ENCODE peak calls at places on chromosomes 12 and 14, in seven cellular contexts. Z, Q, A, V, T, G and D are unnamed samples.

GRCh38 chr12:67671419-67671818 is 22.9 kb downstream of the DYRK2 start:
- DNase-seq in V (no peak), G (peak), Q (no peak), T (no peak), A (no peak), Z (no peak), D (no peak)

GRCh38 chr14:66069830-66070541 is 416.2 kb upstream of the CCDC196 start:
- DNase-seq in V (no peak), A (no peak), G (no peak), Z (no peak), Q (no peak), T (no peak), D (no peak)

GRCh38 chr14:64995291-64995690 is 8.6 kb downstream of the FNTB start:
- DNase-seq in Q (no peak), T (no peak), V (no peak), Z (no peak), A (no peak), G (peak), D (no peak)

GRCh38 chr12:89939468-89940215 is 231.0 kb upstream of the ATP2B1 start:
- DNase-seq in V (no peak), Q (no peak), T (no peak), A (no peak), G (peak), Z (no peak), D (no peak)

GRCh38 chr14:92400579-92401444 is 77.8 kb downstream of the SLC24A4 start:
- DNase-seq in V (no peak), Q (no peak), T (no peak), G (peak), Z (no peak), A (peak), D (peak)

GRCh38 chr12:58804749-58805148 is 115.6 kb downstream of the LRIG3 start:
- DNase-seq in Q (no peak), V (no peak), T (peak), G (no peak), A (peak), Z (no peak), D (no peak)

GRCh38 chr12:105418821-105419291 is 88.4 kb downstream of the C12orf75 start:
- DNase-seq in G (no peak), Q (no peak), V (no peak), A (no peak), Z (no peak), T (no peak), D (peak)

GRCh38 chr12:41497362-41497761 is 309.2 kb downstream of the PDZRN4 start:
- DNase-seq in V (no peak), T (no peak), Z (no peak), G (no peak), Q (no peak), A (no peak), D (no peak)

GRCh38 chr12:94980577-94980976 is 22.9 kb downstream of the NDUFA12 start:
- DNase-seq in V (no peak), A (peak), Q (no peak), T (peak), G (peak), Z (no peak), D (peak)

GRCh38 chr12:20624718-20625117 is 70.4 kb upstream of the SLCO1C1 start:
- DNase-seq in T (peak), Q (no peak), V (no peak), A (no peak), G (peak), Z (no peak), D (peak)

GRCh38 chr14:88129306-88130056 is 124.5 kb downstream of the GPR65 start:
- DNase-seq in Q (no peak), A (no peak), G (peak), Z (no peak), V (peak), T (peak), D (peak)

GRCh38 chr14:70873627-70874026 is 33.6 kb upstream of the PCNX1 start:
- DNase-seq in T (no peak), Q (no peak), G (no peak), Z (no peak), V (no peak), A (peak), D (no peak)

GRCh38 chr14:104924421-104925213 is at the start of gene PLD4:
- DNase-seq in T (no peak), Z (no peak), Q (no peak), V (no peak), G (no peak), A (peak), D (no peak)

GRCh38 chr12:81627336-81628189 is 131.6 kb downstream of the PPFIA2 start:
- DNase-seq in Z (no peak), A (peak), T (peak), Q (no peak), G (peak), V (peak), D (peak)

GRCh38 chr14:61638595-61639391 is 56.5 kb upstream of the HIF1A start:
- DNase-seq in V (no peak), G (peak), T (no peak), Z (no peak), A (no peak), Q (no peak), D (no peak)

GRCh38 chr14:103538291-103539055 is 9.5 kb downstream of the TRMT61A start:
- DNase-seq in A (no peak), Q (peak), Z (peak), G (no peak), V (no peak), T (no peak), D (no peak)

GRCh38 chr12:108117163-108117849 is 11.8 kb upstream of the WSCD2 start:
- DNase-seq in Z (no peak), V (no peak), G (no peak), Q (no peak), A (no peak), T (peak), D (no peak)

GRCh38 chr12:64042901-64043300 is 179.2 kb downstream of the KICS2 start:
- DNase-seq in Z (no peak), G (peak), V (no peak), T (no peak), Q (no peak), A (no peak), D (peak)

GRCh38 chr12:1830981-1831930 is 10.9 kb downstream of the LRTM2 start:
- DNase-seq in V (peak), G (peak), A (no peak), T (peak), Q (peak), Z (peak), D (peak)

GRCh38 chr14:50961606-50962259 is 17.4 kb upstream of the PYGL start:
- DNase-seq in T (peak), G (peak), V (peak), Q (no peak), A (no peak), Z (no peak), D (peak)

GRCh38 chr14:57512221-57512620 is 18.6 kb upstream of the CCDC198 start:
- DNase-seq in V (no peak), G (no peak), A (no peak), Q (no peak), Z (no peak), T (no peak), D (no peak)

GRCh38 chr12:107610030-107610859 is 75.4 kb upstream of the PWP1 start:
- DNase-seq in A (peak), Z (no peak), G (peak), T (peak), Q (no peak), V (peak), D (peak)

GRCh38 chr12:120190386-120190785 is 4.1 kb downstream of the GCN1 start:
- DNase-seq in Q (no peak), V (no peak), T (no peak), A (no peak), G (no peak), Z (no peak), D (no peak)

GRCh38 chr12:132601171-132601883 is 9.1 kb downstream of the LRCOL1 start:
- DNase-seq in V (no peak), A (no peak), Q (no peak), T (no peak), Z (peak), G (no peak), D (no peak)

GRCh38 chr12:41073633-41074576 is 114.2 kb upstream of the PDZRN4 start:
- DNase-seq in Q (no peak), Z (no peak), A (no peak), G (no peak), V (no peak), T (no peak), D (no peak)

GRCh38 chr12:12975322-12976077 is 23.5 kb upstream of the GPRC5D start:
- DNase-seq in Q (peak), T (peak), Z (no peak), V (no peak), A (peak), G (peak), D (peak)

GRCh38 chr14:51295666-51296263 is 55.7 kb downstream of the TMX1 start:
- DNase-seq in T (peak), G (peak), A (no peak), Q (no peak), V (no peak), Z (no peak), D (no peak)

GRCh38 chr14:82394916-82395315 is 861.3 kb upstream of the SEL1L start:
- DNase-seq in T (no peak), V (no peak), Q (no peak), G (no peak), Z (no peak), A (no peak), D (no peak)

GRCh38 chr12:107514887-107515445 is 170.6 kb upstream of the PWP1 start:
- DNase-seq in G (peak), A (no peak), Q (no peak), V (no peak), Z (no peak), T (peak), D (peak)

GRCh38 chr14:20802341-20803084 is at the start of gene RNASE1:
- DNase-seq in T (peak), G (no peak), Q (peak), A (no peak), V (no peak), Z (no peak), D (no peak)

GRCh38 chr14:20801726-20802125 is 918 bp downstream of the RNASE1 start:
- DNase-seq in G (no peak), A (no peak), V (no peak), Z (no peak), Q (peak), T (no peak), D (no peak)

GRCh38 chr14:20799955-20800544 is 2.6 kb downstream of the RNASE1 start:
- DNase-seq in G (no peak), Q (peak), T (no peak), V (no peak), Z (no peak), A (no peak), D (no peak)

GRCh38 chr14:20805485-20805884 is 2.8 kb upstream of the RNASE1 start:
- DNase-seq in G (no peak), A (no peak), Z (no peak), T (no peak), V (no peak), Q (no peak), D (no peak)

GRCh38 chr14:20803221-20803620 is 577 bp upstream of the RNASE1 start:
- DNase-seq in V (no peak), A (no peak), Z (no peak), G (no peak), T (no peak), Q (no peak), D (no peak)
- TF ChIP-seq CTCF in V (no peak), A (no peak), Z (no peak), G (no peak), T (no peak), Q (no peak), D (no peak)

DNA sequence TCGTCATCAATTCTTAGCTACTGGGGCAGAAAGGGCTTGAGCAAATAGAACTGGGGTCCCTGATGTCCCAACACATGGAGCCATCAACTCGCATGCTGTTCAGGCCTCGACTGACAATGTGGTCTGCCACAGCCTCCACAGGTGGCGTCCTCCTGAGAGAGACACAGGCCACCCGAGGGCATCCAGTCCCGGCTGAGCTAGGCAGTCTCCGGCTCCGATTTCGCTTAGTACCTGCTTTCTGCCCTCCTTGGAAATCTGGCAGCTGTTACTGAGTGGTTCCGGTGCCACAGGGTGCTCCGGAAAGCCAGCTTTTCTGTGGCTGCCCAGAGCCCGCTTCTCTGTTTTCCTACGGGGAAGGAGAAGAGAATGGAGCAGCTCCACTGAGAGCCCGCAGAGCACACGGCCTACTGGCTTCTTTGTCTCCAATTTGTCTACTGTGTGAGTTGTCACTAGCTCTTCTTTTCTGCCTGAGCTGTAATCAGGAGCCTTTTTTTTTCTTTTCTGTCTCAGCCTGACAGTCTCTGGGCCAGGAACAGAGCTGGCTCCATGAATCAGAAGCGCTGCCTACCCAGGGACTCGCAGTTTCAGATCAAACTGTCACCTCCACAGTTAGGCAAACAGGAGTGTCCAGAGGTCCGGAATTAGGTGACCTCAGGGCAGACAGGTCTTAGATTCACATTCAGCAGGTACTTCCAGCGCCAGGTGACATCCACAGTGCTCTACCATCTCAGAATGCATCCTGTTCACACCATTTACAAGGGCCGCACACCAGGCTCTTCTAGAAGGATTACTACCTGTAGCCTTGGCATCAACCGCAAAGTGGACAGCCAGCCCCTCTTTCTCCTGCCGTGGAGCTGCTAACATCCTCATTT is 73.3 kb downstream of the MOK start:
- DNase-seq in T (no peak), Z (no peak), V (no peak), Q (no peak), A (no peak), G (no peak), D (no peak)
- H3K4me3 ChIP-seq in T (no peak), Z (no peak), V (no peak), Q (no peak), A (no peak), G (no peak), D (no peak)

GRCh38 chr14:24808412-24808811 is 174.4 kb upstream of the GZMB start:
- DNase-seq in Q (no peak), A (no peak), V (no peak), Z (no peak), T (no peak), G (no peak), D (no peak)

GRCh38 chr14:24803933-24804494 is 170.0 kb upstream of the GZMB start:
- DNase-seq in V (no peak), A (no peak), Q (no peak), Z (no peak), G (no peak), T (no peak), D (no peak)

GRCh38 chr14:24809147-24809546 is 175.2 kb upstream of the GZMB start:
- DNase-seq in Z (no peak), Q (no peak), T (no peak), G (no peak), A (no peak), V (no peak), D (no peak)

GRCh38 chr14:24804813-24805212 is 170.8 kb upstream of the GZMB start:
- DNase-seq in T (no peak), A (no peak), G (no peak), Z (no peak), V (no peak), Q (no peak), D (no peak)

DNA sequence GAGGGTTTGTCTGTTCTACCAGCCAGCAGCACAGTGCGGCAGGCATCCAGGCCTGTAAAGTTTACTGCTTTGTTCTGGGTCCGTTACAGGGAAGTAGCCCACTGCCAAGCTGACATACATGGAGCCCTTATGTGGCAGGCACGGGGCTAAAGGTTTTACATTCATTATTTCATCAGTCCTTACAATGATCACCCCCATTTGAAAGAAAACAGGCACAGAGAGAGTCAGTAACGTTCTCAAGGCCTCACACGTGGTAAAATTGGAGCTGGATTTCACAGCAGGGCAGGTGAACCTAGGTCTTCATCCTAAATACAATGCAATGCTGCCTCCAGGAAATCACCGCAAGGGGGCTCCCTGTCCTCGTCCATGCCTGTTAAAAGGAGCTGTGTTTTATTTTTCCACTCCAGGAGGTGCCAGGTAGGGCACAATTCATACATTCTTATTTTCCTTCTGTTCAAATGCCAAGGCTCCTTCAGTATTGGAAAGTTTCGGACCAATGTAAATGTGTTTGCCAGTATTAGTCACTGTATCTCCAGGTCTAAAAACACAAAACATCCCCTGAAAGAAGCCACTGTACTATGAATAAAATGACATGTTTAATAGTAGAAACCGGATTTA is 172.2 kb upstream of the GZMB start:
- DNase-seq in A (peak), G (peak), T (peak), Z (peak), V (peak), Q (peak), D (peak)
- TF ChIP-seq CTCF in A (peak), G (peak), T (peak), Z (peak), V (peak), Q (no peak), D (peak)

GRCh38 chr12:62684586-62685295 is 218.1 kb downstream of the MON2 start:
- DNase-seq in A (no peak), V (no peak), Q (no peak), Z (peak), G (no peak), T (no peak), D (peak)

GRCh38 chr12:62681306-62681705 is 214.7 kb downstream of the MON2 start:
- DNase-seq in Z (no peak), V (no peak), T (no peak), Q (no peak), G (no peak), A (no peak), D (no peak)

GRCh38 chr12:62686938-62687337 is 220.3 kb downstream of the MON2 start:
- DNase-seq in V (no peak), Q (no peak), A (no peak), Z (no peak), G (no peak), T (no peak), D (peak)

GRCh38 chr12:62679569-62679968 is 212.9 kb downstream of the MON2 start:
- DNase-seq in V (no peak), G (no peak), Q (no peak), A (no peak), T (no peak), Z (no peak), D (no peak)

GRCh38 chr12:62683724-62684501 is 217.3 kb downstream of the MON2 start:
- DNase-seq in G (peak), A (no peak), V (peak), T (no peak), Q (no peak), Z (peak), D (peak)
- H3K4me3 ChIP-seq in G (no peak), A (no peak), V (no peak), T (no peak), Q (no peak), Z (no peak), D (no peak)

GRCh38 chr12:90987520-90987919 is 17.3 kb downstream of the EPYC start:
- DNase-seq in Z (no peak), G (no peak), T (no peak), V (no peak), A (no peak), Q (no peak), D (no peak)
- TF ChIP-seq CTCF in Z (no peak), G (no peak), T (no peak), V (no peak), A (peak), Q (no peak), D (no peak)

GRCh38 chr14:91369628-91370445 is 47.8 kb downstream of the CCDC88C start:
- DNase-seq in G (no peak), V (no peak), Q (no peak), T (no peak), A (no peak), Z (no peak), D (no peak)
- H3K4me3 ChIP-seq in G (no peak), V (no peak), Q (no peak), T (no peak), A (peak), Z (no peak), D (no peak)

GRCh38 chr12:116759783-116760581 is 21.9 kb downstream of the RNFT2 start:
- DNase-seq in G (no peak), V (no peak), Q (no peak), A (no peak), Z (no peak), T (peak), D (no peak)
- TF ChIP-seq CTCF in G (no peak), V (no peak), Q (no peak), A (peak), Z (no peak), T (no peak), D (no peak)

GRCh38 chr14:99249389-99249788 is 22.6 kb downstream of the BCL11B start:
- DNase-seq in Z (no peak), T (no peak), Q (no peak), G (no peak), V (no peak), A (no peak), D (no peak)

GRCh38 chr14:99247091-99247729 is 24.8 kb downstream of the BCL11B start:
- DNase-seq in A (no peak), Q (no peak), Z (no peak), G (no peak), V (no peak), T (no peak), D (no peak)

GRCh38 chr14:99248761-99249171 is 23.2 kb downstream of the BCL11B start:
- DNase-seq in A (no peak), T (no peak), G (no peak), Q (no peak), V (no peak), Z (no peak), D (no peak)

GRCh38 chr14:99246536-99247083 is 25.4 kb downstream of the BCL11B start:
- DNase-seq in T (no peak), Z (peak), G (no peak), V (no peak), Q (no peak), A (no peak), D (no peak)

DNA sequence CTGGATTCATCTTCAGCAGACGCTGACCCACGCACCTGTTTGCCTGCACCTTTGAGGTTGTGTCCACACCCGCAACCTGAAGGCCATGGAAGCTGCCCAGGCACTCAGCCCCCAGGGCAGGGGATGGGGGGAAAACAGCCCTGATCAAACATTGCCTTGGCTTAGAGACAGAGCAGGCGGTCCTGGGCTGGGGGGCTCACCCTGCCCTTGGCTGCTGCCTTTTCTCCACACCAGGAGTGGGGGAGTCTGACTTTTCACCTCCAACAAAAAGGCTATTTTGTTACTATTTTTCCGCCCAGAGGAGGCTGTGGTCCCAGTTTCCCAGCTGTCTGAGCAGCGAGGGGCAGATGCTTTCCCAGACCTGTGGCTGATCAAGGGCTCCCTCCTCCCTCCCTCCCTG is 24.2 kb downstream of the BCL11B start:
- DNase-seq in G (no peak), V (no peak), T (no peak), Q (no peak), Z (no peak), A (no peak), D (no peak)
- H3K4me3 ChIP-seq in G (no peak), V (no peak), T (no peak), Q (no peak), Z (no peak), A (no peak), D (no peak)

GRCh38 chr12:17588968-17589367 is 501.0 kb downstream of the RERGL start:
- DNase-seq in Z (no peak), A (peak), Q (no peak), G (no peak), V (no peak), T (peak), D (no peak)
- TF ChIP-seq CTCF in Z (no peak), A (peak), Q (no peak), G (no peak), V (peak), T (peak), D (peak)